ENCODE peak calls at places on chromosome 9, in eight cellular contexts. Y is T1000, K is NT2/D1, D is amniotic stem cell, F is T-cell, L is fibroblast of lung, A is Calu3, V is hypothalamus. G is an unnamed sample.

GRCh38 chr9:34079181-34079580 is 30.5 kb upstream of the UBAP2 start:
- DNase-seq in K (no peak), L (peak), A (no peak), Y (no peak), F (no peak), D (no peak), V (no peak), G (no peak)

GRCh38 chr9:129610473-129611301 is 10.2 kb downstream of the C9orf50 start:
- DNase-seq in K (no peak), V (peak), A (peak), Y (peak), D (peak), L (peak), F (peak), G (peak)

GRCh38 chr9:81389569-81389993 is 299.8 kb downstream of the TLE1 start:
- DNase-seq in D (peak), Y (peak), A (peak), L (peak), K (no peak), V (no peak), F (no peak), G (peak)

GRCh38 chr9:127225747-127226646 is 38.6 kb upstream of the GARNL3 start:
- DNase-seq in D (no peak), Y (no peak), A (no peak), F (no peak), K (no peak), V (peak), L (no peak), G (no peak)

GRCh38 chr9:119322137-119322695 is 47.0 kb downstream of the BRINP1 start:
- DNase-seq in L (no peak), V (no peak), F (no peak), K (no peak), Y (no peak), D (no peak), A (no peak), G (no peak)

GRCh38 chr9:80489329-80489728 is 917.6 kb downstream of the TLE4 start:
- DNase-seq in F (no peak), V (no peak), D (no peak), Y (no peak), K (no peak), A (no peak), L (no peak), G (no peak)

GRCh38 chr9:109793196-109793595 is 13.2 kb downstream of the PALM2AKAP2 start:
- DNase-seq in D (peak), K (no peak), A (no peak), Y (peak), L (peak), F (no peak), V (no peak), G (peak)

GRCh38 chr9:75909776-75910175 is 19.3 kb downstream of the PCSK5 start:
- DNase-seq in L (no peak), F (no peak), V (peak), Y (no peak), A (no peak), D (no peak), K (no peak), G (no peak)

GRCh38 chr9:6218099-6218502 is 2.5 kb downstream of the IL33 start:
- DNase-seq in D (no peak), Y (no peak), L (peak), F (no peak), V (no peak), K (no peak), A (no peak), G (peak)

GRCh38 chr9:30065888-30066287 is 2318.6 kb upstream of the ACO1 start:
- DNase-seq in A (peak), V (no peak), D (no peak), L (no peak), K (no peak), Y (no peak), F (no peak), G (no peak)

GRCh38 chr9:106405871-106406435 is 457.0 kb upstream of the ZNF462 start:
- DNase-seq in K (no peak), A (no peak), L (no peak), V (no peak), Y (no peak), F (no peak), D (no peak), G (no peak)

GRCh38 chr9:121439016-121439415 is 60.6 kb downstream of the GGTA1 start:
- DNase-seq in L (no peak), V (no peak), Y (no peak), K (no peak), F (no peak), D (no peak), A (no peak), G (no peak)

GRCh38 chr9:130226112-130226511 is 39.4 kb upstream of the HMCN2 start:
- DNase-seq in L (no peak), V (no peak), Y (no peak), D (no peak), A (no peak), K (no peak), F (no peak), G (no peak)

G was measured in adipocyte.